ENCODE peak calls at places on chromosomes 4 and X, in nine cellular contexts. Q, K, U, F, T, P, D, A and S are unnamed samples.

GRCh38 chrX:46710927-46711623 is 47.8 kb downstream of the SLC9A7 start:
- DNase-seq in Q (no peak), K (no peak), U (no peak), F (no peak), T (no peak), P (peak), D (no peak), A (no peak), S (no peak)

GRCh38 chr4:101421393-101421792 is 74.1 kb upstream of the PPP3CA start:
- DNase-seq in Q (no peak), K (no peak), U (no peak), F (no peak), T (no peak), P (no peak), D (no peak), A (no peak), S (no peak)

GRCh38 chr4:177159600-177159999 is 150.1 kb upstream of the NEIL3 start:
- DNase-seq in Q (no peak), K (no peak), U (no peak), F (no peak), T (no peak), P (no peak), D (no peak), A (no peak), S (no peak)

GRCh38 chr4:122577808-122578781 is 42.8 kb downstream of the IL21 start:
- DNase-seq in Q (peak), K (peak), U (peak), F (peak), T (peak), P (peak), D (no peak), A (no peak), S (no peak)

GRCh38 chr4:5387457-5387856 is 320.9 kb downstream of the EVC2 start:
- DNase-seq in Q (no peak), K (no peak), U (no peak), F (no peak), T (no peak), P (no peak), D (no peak), A (no peak), S (no peak)

GRCh38 chr4:37994569-37994968 is 34.4 kb downstream of the PTTG2 start:
- DNase-seq in Q (no peak), K (no peak), U (no peak), F (no peak), T (no peak), P (peak), D (no peak), A (no peak), S (no peak)

GRCh38 chr4:36773467-36773866 is 471.1 kb upstream of the NWD2 start:
- DNase-seq in Q (no peak), K (no peak), U (no peak), F (no peak), T (no peak), P (no peak), D (no peak), A (no peak), S (no peak)

GRCh38 chr4:145656156-145656555 is 23.8 kb upstream of the C4orf51 start:
- DNase-seq in Q (no peak), K (no peak), U (no peak), F (no peak), T (no peak), P (no peak), D (no peak), A (no peak), S (no peak)

GRCh38 chr4:83329521-83330105 is 5.0 kb downstream of the HPSE start:
- DNase-seq in Q (peak), K (no peak), U (no peak), F (peak), T (no peak), P (no peak), D (no peak), A (no peak), S (no peak)

GRCh38 chrX:53288173-53288572 is 6.8 kb upstream of the IQSEC2 start:
- DNase-seq in Q (no peak), K (no peak), U (peak), F (peak), T (peak), P (no peak), D (no peak), A (peak), S (no peak)

GRCh38 chrX:150405006-150405405 is 41.9 kb downstream of the MAMLD1 start:
- DNase-seq in Q (no peak), K (no peak), U (no peak), F (no peak), T (no peak), P (no peak), D (no peak), A (no peak), S (peak)

GRCh38 chrX:150408561-150408960 is 45.4 kb downstream of the MAMLD1 start:
- DNase-seq in Q (no peak), K (no peak), U (no peak), F (peak), T (no peak), P (no peak), D (no peak), A (no peak), S (no peak)

GRCh38 chrX:150408007-150408406 is 44.9 kb downstream of the MAMLD1 start:
- DNase-seq in Q (no peak), K (no peak), U (no peak), F (no peak), T (no peak), P (no peak), D (no peak), A (no peak), S (no peak)

GRCh38 chrX:150406559-150406958 is 43.4 kb downstream of the MAMLD1 start:
- DNase-seq in Q (no peak), K (no peak), U (no peak), F (no peak), T (no peak), P (no peak), D (no peak), A (no peak), S (no peak)

GRCh38 chrX:150405576-150405975 is 42.5 kb downstream of the MAMLD1 start:
- DNase-seq in Q (peak), K (no peak), U (no peak), F (no peak), T (no peak), P (no peak), D (no peak), A (no peak), S (no peak)
- TF ChIP-seq CTCF in Q (no peak), K (peak), U (peak), F (peak), T (no peak), P (no peak), D (no peak), A (no peak), S (peak)

GRCh38 chr4:176034498-176034897 is 31.1 kb upstream of the WDR17 start:
- DNase-seq in Q (peak), K (no peak), U (peak), F (peak), T (peak), P (peak), D (no peak), A (no peak), S (peak)
- TF ChIP-seq CTCF in Q (peak), K (peak), U (peak), F (peak), T (peak), P (peak), D (no peak), A (no peak), S (peak)

DNA sequence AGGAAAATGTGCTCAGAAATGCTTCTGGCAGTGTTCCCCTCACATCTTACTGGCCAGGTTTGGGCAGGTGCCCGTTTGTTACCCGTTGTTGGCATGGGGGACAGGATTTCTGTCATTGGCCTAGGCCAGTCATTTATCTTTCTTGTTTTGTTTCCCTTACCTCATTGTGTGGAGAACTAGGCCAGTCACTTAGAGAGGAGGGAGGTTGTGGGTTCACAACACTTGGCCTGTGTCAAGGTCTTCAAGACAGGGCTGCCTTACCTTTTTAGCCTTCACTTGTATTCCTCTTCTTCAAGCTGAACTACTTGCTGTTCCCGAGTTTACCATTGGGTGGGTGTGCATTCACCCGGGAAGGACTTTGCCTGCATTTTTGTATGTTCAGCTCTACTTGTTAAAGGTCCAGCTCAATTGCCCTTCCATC is 17.7 kb downstream of the SNX25 start:
- DNase-seq in Q (peak), K (no peak), U (no peak), F (no peak), T (no peak), P (no peak), D (no peak), A (no peak), S (no peak)
- TF ChIP-seq CTCF in Q (peak), K (no peak), U (peak), F (peak), T (peak), P (peak), D (no peak), A (no peak), S (peak)

GRCh38 chr4:26162095-26162494 is 158.7 kb upstream of the RBPJ start:
- DNase-seq in Q (no peak), K (no peak), U (no peak), F (no peak), T (no peak), P (no peak), D (no peak), A (no peak), S (no peak)

GRCh38 chr4:26157541-26157940 is 163.3 kb upstream of the RBPJ start:
- DNase-seq in Q (no peak), K (no peak), U (no peak), F (peak), T (no peak), P (no peak), D (no peak), A (no peak), S (no peak)

GRCh38 chr4:26163425-26164362 is 157.1 kb upstream of the RBPJ start:
- DNase-seq in Q (no peak), K (no peak), U (no peak), F (no peak), T (no peak), P (no peak), D (no peak), A (no peak), S (no peak)

GRCh38 chr4:26161030-26161824 is 159.6 kb upstream of the RBPJ start:
- DNase-seq in Q (no peak), K (no peak), U (peak), F (no peak), T (no peak), P (peak), D (no peak), A (no peak), S (no peak)
- TF ChIP-seq CTCF in Q (peak), K (peak), U (peak), F (peak), T (peak), P (peak), D (no peak), A (no peak), S (peak)

GRCh38 chr4:26105372-26105771 is 191.4 kb downstream of the SMIM20 start:
- DNase-seq in Q (no peak), K (no peak), U (no peak), F (peak), T (no peak), P (no peak), D (no peak), A (no peak), S (no peak)

GRCh38 chr4:26104056-26104685 is 190.2 kb downstream of the SMIM20 start:
- DNase-seq in Q (no peak), K (no peak), U (no peak), F (no peak), T (no peak), P (no peak), D (no peak), A (no peak), S (no peak)

GRCh38 chr4:26110493-26110892 is 196.5 kb downstream of the SMIM20 start:
- DNase-seq in Q (no peak), K (no peak), U (no peak), F (no peak), T (no peak), P (no peak), D (no peak), A (no peak), S (no peak)

GRCh38 chr4:26105815-26106699 is 192.0 kb downstream of the SMIM20 start:
- DNase-seq in Q (no peak), K (no peak), U (no peak), F (peak), T (no peak), P (no peak), D (no peak), A (no peak), S (no peak)

GRCh38 chr4:26108024-26108423 is 194.0 kb downstream of the SMIM20 start:
- DNase-seq in Q (no peak), K (no peak), U (no peak), F (no peak), T (no peak), P (no peak), D (no peak), A (no peak), S (no peak)
- TF ChIP-seq CTCF in Q (no peak), K (no peak), U (no peak), F (no peak), T (no peak), P (no peak), D (no peak), A (no peak), S (no peak)